ENCODE peak calls at places on chromosomes 1 and 21, in ten cellular contexts. C, M, P, B, W, Y, I, R, S and J are unnamed samples.

GRCh38 chr1:157105298-157105987 is 5.8 kb upstream of the ETV3L start:
- DNase-seq in C (no peak), M (no peak), P (no peak), B (no peak), W (no peak), Y (no peak), I (no peak), R (no peak), S (no peak), J (no peak)

GRCh38 chr1:89894210-89894668 is 73.4 kb downstream of the LRRC8D start:
- DNase-seq in C (no peak), M (no peak), P (peak), B (no peak), W (peak), Y (no peak), I (no peak), R (no peak), S (peak), J (no peak)

GRCh38 chr1:5947071-5947821 is 45.0 kb downstream of the NPHP4 start:
- DNase-seq in C (no peak), M (no peak), P (no peak), B (no peak), W (no peak), Y (no peak), I (no peak), R (no peak), S (no peak), J (no peak)

GRCh38 chr1:41650176-41650519 is 165.7 kb upstream of the EDN2 start:
- DNase-seq in C (no peak), M (no peak), P (no peak), B (no peak), W (no peak), Y (no peak), I (no peak), R (no peak), S (no peak), J (no peak)

GRCh38 chr1:109530457-109531204 is 9.0 kb upstream of the GPR61 start:
- DNase-seq in C (peak), M (no peak), P (no peak), B (peak), W (no peak), Y (no peak), I (no peak), R (no peak), S (no peak), J (peak)

GRCh38 chr1:200183637-200184036 is 156.1 kb downstream of the NR5A2 start:
- DNase-seq in C (no peak), M (no peak), P (peak), B (no peak), W (no peak), Y (no peak), I (no peak), R (no peak), S (no peak), J (no peak)

GRCh38 chr1:159929155-159930051 is 4.1 kb upstream of the TAGLN2 start:
- DNase-seq in C (no peak), M (no peak), P (no peak), B (no peak), W (no peak), Y (no peak), I (no peak), R (no peak), S (no peak), J (no peak)

GRCh38 chr1:177571485-177572076 is 398.3 kb downstream of the SEC16B start:
- DNase-seq in C (no peak), M (no peak), P (peak), B (no peak), W (no peak), Y (no peak), I (no peak), R (no peak), S (no peak), J (no peak)

GRCh38 chr21:39637197-39637970 is 24.6 kb downstream of the B3GALT5 start:
- DNase-seq in C (no peak), M (no peak), P (no peak), B (peak), W (no peak), Y (peak), I (no peak), R (no peak), S (no peak), J (no peak)